ENCODE peak calls at places on chromosome 1, in six cellular contexts. One of them, this sample, is unnamed.

GRCh38 chr1:103569493-103569892 is 1.9 kb upstream of the AMY2B start:
- DNase-seq in GM12891: no peak
- DNase-seq in K562: no peak
- DNase-seq in H1: no peak
- DNase-seq in HepG2: no peak
- DNase-seq in GM12878: no peak
- DNase-seq in this sample: no peak

GRCh38 chr1:84869750-84870149 is 23.3 kb downstream of the LPAR3 start:
- DNase-seq in GM12891: no peak
- DNase-seq in K562: no peak
- DNase-seq in H1: no peak
- DNase-seq in HepG2: no peak
- DNase-seq in GM12878: no peak
- DNase-seq in this sample: no peak

GRCh38 chr1:8889925-8890785 is 11.7 kb upstream of the ENO1 start:
- DNase-seq in GM12891: no peak
- DNase-seq in K562: peak
- DNase-seq in H1: no peak
- DNase-seq in HepG2: no peak
- DNase-seq in GM12878: no peak
- DNase-seq in this sample: no peak

GRCh38 chr1:15168479-15168878 is 14.9 kb downstream of the TMEM51 start:
- DNase-seq in GM12891: no peak
- DNase-seq in K562: no peak
- DNase-seq in H1: no peak
- DNase-seq in HepG2: no peak
- DNase-seq in GM12878: peak
- DNase-seq in this sample: no peak

GRCh38 chr1:41800237-41800902 is 118.4 kb downstream of the HIVEP3 start:
- DNase-seq in GM12891: no peak
- DNase-seq in K562: no peak
- DNase-seq in H1: no peak
- DNase-seq in HepG2: no peak
- DNase-seq in GM12878: peak
- DNase-seq in this sample: no peak

GRCh38 chr1:233710031-233710430 is 96.1 kb downstream of the KCNK1 start:
- DNase-seq in GM12891: no peak
- DNase-seq in K562: peak
- DNase-seq in H1: no peak
- DNase-seq in HepG2: no peak
- DNase-seq in GM12878: no peak
- DNase-seq in this sample: no peak

GRCh38 chr1:6278263-6278662 is 17.4 kb upstream of the GPR153 start:
- DNase-seq in GM12891: no peak
- DNase-seq in K562: no peak
- DNase-seq in H1: no peak
- DNase-seq in HepG2: no peak
- DNase-seq in GM12878: no peak
- DNase-seq in this sample: no peak

GRCh38 chr1:29756901-29757729 is 520.8 kb downstream of the PTPRU start:
- DNase-seq in GM12891: no peak
- DNase-seq in K562: no peak
- DNase-seq in H1: no peak
- DNase-seq in HepG2: no peak
- DNase-seq in GM12878: no peak
- DNase-seq in this sample: no peak

GRCh38 chr1:156860113-156860638 is 489 bp upstream of the NTRK1 start:
- DNase-seq in GM12891: peak
- DNase-seq in K562: peak
- DNase-seq in H1: peak
- DNase-seq in HepG2: no peak
- DNase-seq in GM12878: no peak
- DNase-seq in this sample: peak

GRCh38 chr1:227945891-227946623 is 1.7 kb downstream of the WNT9A start:
- DNase-seq in GM12891: no peak
- DNase-seq in K562: no peak
- DNase-seq in H1: no peak
- DNase-seq in HepG2: peak
- DNase-seq in GM12878: no peak
- DNase-seq in this sample: peak
- TF ChIP-seq TAF1 in GM12891: no peak
- TF ChIP-seq TAF1 in K562: no peak
- TF ChIP-seq TAF1 in H1: no peak
- TF ChIP-seq TAF1 in HepG2: no peak
- TF ChIP-seq TAF1 in GM12878: no peak
- TF ChIP-seq TAF1 in this sample: no peak

DNA sequence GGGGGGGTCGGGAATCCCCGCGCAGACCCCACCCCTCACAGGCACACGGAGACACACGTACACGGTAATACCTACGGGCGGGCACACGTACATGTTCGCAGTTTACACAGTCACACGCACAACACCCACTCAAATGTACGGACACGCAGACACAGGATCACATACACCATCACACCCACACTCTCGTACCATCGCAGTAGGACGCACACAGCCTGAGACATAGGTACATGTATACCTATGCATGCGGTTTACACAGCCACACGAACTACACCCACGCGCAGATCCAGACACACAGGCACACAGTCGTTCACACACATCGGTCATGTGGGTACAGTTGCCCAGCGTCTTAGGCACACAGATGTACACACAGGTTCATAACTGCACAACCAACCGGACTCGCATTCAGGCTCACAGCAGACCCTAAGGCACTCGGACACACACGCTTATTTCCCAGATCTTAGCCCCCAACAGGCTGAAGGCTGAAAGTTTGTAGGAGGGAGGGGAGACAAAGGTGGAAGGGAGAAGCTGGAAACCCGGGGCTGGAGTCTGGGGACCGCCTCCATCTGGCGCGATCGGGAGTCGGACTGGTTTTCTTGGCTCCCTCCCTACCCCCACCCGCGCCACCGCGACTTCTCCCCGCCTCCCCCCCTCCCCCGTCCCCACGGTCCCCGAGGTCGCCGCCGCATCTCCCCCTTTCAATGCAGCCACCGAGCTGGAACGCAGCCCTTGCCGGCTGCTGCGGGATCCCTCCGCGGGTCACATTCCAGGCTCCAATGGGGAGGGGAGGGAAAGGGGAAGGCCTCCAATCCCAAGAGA is 51.9 kb upstream of the SYNC start:
- DNase-seq in GM12891: no peak
- DNase-seq in K562: peak
- DNase-seq in H1: no peak
- DNase-seq in HepG2: no peak
- DNase-seq in GM12878: no peak
- DNase-seq in this sample: no peak
- TF ChIP-seq POLR2A in GM12891: no peak
- TF ChIP-seq POLR2A in K562: peak
- TF ChIP-seq POLR2A in H1: no peak
- TF ChIP-seq POLR2A in HepG2: no peak
- TF ChIP-seq POLR2A in GM12878: no peak
- TF ChIP-seq POLR2A in this sample: no peak

DNA sequence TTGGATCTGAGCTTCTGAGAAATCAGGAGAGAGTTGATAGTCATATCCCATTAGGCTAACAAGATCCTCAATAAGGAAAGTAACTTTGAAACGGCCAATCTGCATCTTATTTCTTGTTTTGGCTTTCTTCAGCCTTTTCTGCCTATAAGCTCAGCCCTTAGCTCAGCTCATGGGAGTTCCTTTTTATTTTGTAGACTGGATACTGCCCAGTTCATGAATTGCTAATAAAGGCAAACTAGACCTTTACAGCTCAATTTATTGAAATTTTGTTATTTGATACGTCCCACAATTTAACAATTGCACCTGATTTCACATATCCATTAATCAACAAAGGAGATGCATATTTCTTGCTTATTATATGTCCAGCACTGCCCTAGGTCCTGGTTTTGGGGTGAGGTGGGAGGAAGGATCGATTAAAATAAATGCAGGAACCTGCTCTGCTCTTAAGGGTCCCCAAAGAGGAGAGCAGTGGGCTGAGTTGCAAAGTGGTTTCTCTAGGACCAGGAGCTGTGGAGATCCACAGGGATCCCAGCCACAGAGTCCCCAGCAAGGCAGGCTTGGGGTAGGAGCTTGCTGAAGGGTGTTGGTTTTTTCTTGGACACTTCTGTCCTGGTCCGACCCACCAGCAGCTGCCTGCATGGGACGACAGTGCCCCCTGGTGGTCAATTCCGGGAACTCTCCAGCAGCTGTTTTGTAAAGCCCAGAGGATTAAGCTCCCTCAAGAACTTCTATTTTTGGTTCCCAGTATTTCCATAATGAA is 22.9 kb downstream of the NENF start:
- DNase-seq in GM12891: peak
- DNase-seq in K562: peak
- DNase-seq in H1: peak
- DNase-seq in HepG2: peak
- DNase-seq in GM12878: no peak
- DNase-seq in this sample: peak
- TF ChIP-seq POLR2AphosphoS5 in GM12891: no peak
- TF ChIP-seq POLR2AphosphoS5 in K562: no peak
- TF ChIP-seq POLR2AphosphoS5 in H1: no peak
- TF ChIP-seq POLR2AphosphoS5 in HepG2: no peak
- TF ChIP-seq POLR2AphosphoS5 in GM12878: no peak
- TF ChIP-seq POLR2AphosphoS5 in this sample: no peak

GRCh38 chr1:80841261-80841660 is 959.5 kb upstream of the ADGRL2 start:
- DNase-seq in GM12891: no peak
- DNase-seq in K562: no peak
- DNase-seq in H1: no peak
- DNase-seq in HepG2: no peak
- DNase-seq in GM12878: no peak
- DNase-seq in this sample: no peak

GRCh38 chr1:80836505-80836904 is 964.2 kb upstream of the ADGRL2 start:
- DNase-seq in GM12891: no peak
- DNase-seq in K562: no peak
- DNase-seq in H1: no peak
- DNase-seq in HepG2: no peak
- DNase-seq in GM12878: no peak
- DNase-seq in this sample: no peak

GRCh38 chr1:80837066-80837465 is 963.7 kb upstream of the ADGRL2 start:
- DNase-seq in GM12891: no peak
- DNase-seq in K562: no peak
- DNase-seq in H1: no peak
- DNase-seq in HepG2: no peak
- DNase-seq in GM12878: no peak
- DNase-seq in this sample: no peak
- TF ChIP-seq TAF1 in GM12891: no peak
- TF ChIP-seq TAF1 in K562: no peak
- TF ChIP-seq TAF1 in H1: no peak
- TF ChIP-seq TAF1 in HepG2: no peak
- TF ChIP-seq TAF1 in GM12878: no peak
- TF ChIP-seq TAF1 in this sample: no peak

This sample was measured in GM12892.